ENCODE peak calls at places on chromosomes 6 and 20, in nine cellular contexts. One of them, this sample, is unnamed.

GRCh38 chr6:79947191-79948173 is at the start of gene ELOVL4:
- DNase-seq in Karpas-422: no peak
- DNase-seq in cardiac muscle cell: peak
- DNase-seq in brain microvascular endothelial cell: peak
- DNase-seq in lower leg skin: peak
- DNase-seq in GM12865: peak
- DNase-seq in SK-N-SH: peak
- DNase-seq in GM12864: no peak
- DNase-seq in GM23248: peak
- DNase-seq in this sample: peak

GRCh38 chr20:60845146-60845545 is 406.9 kb upstream of the CDH4 start:
- DNase-seq in Karpas-422: no peak
- DNase-seq in cardiac muscle cell: no peak
- DNase-seq in brain microvascular endothelial cell: no peak
- DNase-seq in lower leg skin: no peak
- DNase-seq in GM12865: no peak
- DNase-seq in SK-N-SH: no peak
- DNase-seq in GM12864: no peak
- DNase-seq in GM23248: no peak
- DNase-seq in this sample: no peak

GRCh38 chr6:13172294-13172693 is 156.0 kb downstream of the TBC1D7 start:
- DNase-seq in Karpas-422: no peak
- DNase-seq in cardiac muscle cell: no peak
- DNase-seq in brain microvascular endothelial cell: no peak
- DNase-seq in lower leg skin: no peak
- DNase-seq in GM12865: no peak
- DNase-seq in SK-N-SH: no peak
- DNase-seq in GM12864: no peak
- DNase-seq in GM23248: no peak
- DNase-seq in this sample: no peak

GRCh38 chr6:99514089-99514488 is 1.1 kb downstream of the USP45 start:
- DNase-seq in Karpas-422: peak
- DNase-seq in cardiac muscle cell: peak
- DNase-seq in brain microvascular endothelial cell: peak
- DNase-seq in lower leg skin: no peak
- DNase-seq in GM12865: no peak
- DNase-seq in SK-N-SH: peak
- DNase-seq in GM12864: no peak
- DNase-seq in GM23248: peak
- DNase-seq in this sample: peak

GRCh38 chr6:157434349-157435016 is 53.5 kb downstream of the ZDHHC14 start:
- DNase-seq in Karpas-422: no peak
- DNase-seq in cardiac muscle cell: no peak
- DNase-seq in brain microvascular endothelial cell: no peak
- DNase-seq in lower leg skin: no peak
- DNase-seq in GM12865: no peak
- DNase-seq in SK-N-SH: no peak
- DNase-seq in GM12864: no peak
- DNase-seq in GM23248: no peak
- DNase-seq in this sample: no peak

GRCh38 chr6:72626126-72626525 is 4.3 kb downstream of the KCNQ5 start:
- DNase-seq in Karpas-422: peak
- DNase-seq in cardiac muscle cell: no peak
- DNase-seq in brain microvascular endothelial cell: no peak
- DNase-seq in lower leg skin: no peak
- DNase-seq in GM12865: peak
- DNase-seq in SK-N-SH: no peak
- DNase-seq in GM12864: no peak
- DNase-seq in GM23248: no peak
- DNase-seq in this sample: no peak

GRCh38 chr6:41726876-41727275 is 8.5 kb downstream of the TFEB start:
- DNase-seq in Karpas-422: no peak
- DNase-seq in cardiac muscle cell: no peak
- DNase-seq in brain microvascular endothelial cell: no peak
- DNase-seq in lower leg skin: no peak
- DNase-seq in GM12865: no peak
- DNase-seq in SK-N-SH: no peak
- DNase-seq in GM12864: no peak
- DNase-seq in GM23248: no peak
- DNase-seq in this sample: no peak

GRCh38 chr20:36402708-36403107 is 96.6 kb downstream of the DLGAP4 start:
- DNase-seq in Karpas-422: no peak
- DNase-seq in cardiac muscle cell: no peak
- DNase-seq in brain microvascular endothelial cell: no peak
- DNase-seq in lower leg skin: no peak
- DNase-seq in GM12865: no peak
- DNase-seq in SK-N-SH: no peak
- DNase-seq in GM12864: no peak
- DNase-seq in GM23248: no peak
- DNase-seq in this sample: no peak

GRCh38 chr6:27867051-27867940 is 44.9 kb downstream of the OR2B2 start:
- DNase-seq in Karpas-422: peak
- DNase-seq in cardiac muscle cell: peak
- DNase-seq in brain microvascular endothelial cell: peak
- DNase-seq in lower leg skin: peak
- DNase-seq in GM12865: peak
- DNase-seq in SK-N-SH: peak
- DNase-seq in GM12864: peak
- DNase-seq in GM23248: peak
- DNase-seq in this sample: peak

GRCh38 chr6:147390909-147391536 is 117.5 kb upstream of the SAMD5 start:
- DNase-seq in Karpas-422: no peak
- DNase-seq in cardiac muscle cell: peak
- DNase-seq in brain microvascular endothelial cell: peak
- DNase-seq in lower leg skin: no peak
- DNase-seq in GM12865: peak
- DNase-seq in SK-N-SH: no peak
- DNase-seq in GM12864: no peak
- DNase-seq in GM23248: peak
- DNase-seq in this sample: peak

GRCh38 chr6:71533939-71534379 is 245.3 kb downstream of the OGFRL1 start:
- DNase-seq in Karpas-422: no peak
- DNase-seq in cardiac muscle cell: peak
- DNase-seq in brain microvascular endothelial cell: no peak
- DNase-seq in lower leg skin: no peak
- DNase-seq in GM12865: peak
- DNase-seq in SK-N-SH: peak
- DNase-seq in GM12864: no peak
- DNase-seq in GM23248: peak
- DNase-seq in this sample: peak

GRCh38 chr20:63061701-63062100 is 54.9 kb upstream of the BHLHE23 start:
- DNase-seq in Karpas-422: no peak
- DNase-seq in cardiac muscle cell: no peak
- DNase-seq in brain microvascular endothelial cell: no peak
- DNase-seq in lower leg skin: no peak
- DNase-seq in GM12865: no peak
- DNase-seq in SK-N-SH: no peak
- DNase-seq in GM12864: no peak
- DNase-seq in GM23248: no peak
- DNase-seq in this sample: no peak

GRCh38 chr6:154479388-154480143 is 30.9 kb downstream of the CNKSR3 start:
- DNase-seq in Karpas-422: no peak
- DNase-seq in cardiac muscle cell: peak
- DNase-seq in brain microvascular endothelial cell: peak
- DNase-seq in lower leg skin: no peak
- DNase-seq in GM12865: no peak
- DNase-seq in SK-N-SH: no peak
- DNase-seq in GM12864: no peak
- DNase-seq in GM23248: peak
- DNase-seq in this sample: no peak

GRCh38 chr6:67825201-67825895 is 809.7 kb upstream of the ADGRB3 start:
- DNase-seq in Karpas-422: no peak
- DNase-seq in cardiac muscle cell: no peak
- DNase-seq in brain microvascular endothelial cell: no peak
- DNase-seq in lower leg skin: no peak
- DNase-seq in GM12865: no peak
- DNase-seq in SK-N-SH: no peak
- DNase-seq in GM12864: no peak
- DNase-seq in GM23248: no peak
- DNase-seq in this sample: no peak

GRCh38 chr6:167696261-167696660 is 130.4 kb upstream of the AFDN start:
- DNase-seq in Karpas-422: no peak
- DNase-seq in cardiac muscle cell: no peak
- DNase-seq in brain microvascular endothelial cell: no peak
- DNase-seq in lower leg skin: no peak
- DNase-seq in GM12865: no peak
- DNase-seq in SK-N-SH: no peak
- DNase-seq in GM12864: no peak
- DNase-seq in GM23248: no peak
- DNase-seq in this sample: no peak

GRCh38 chr6:167699141-167700036 is 127.3 kb upstream of the AFDN start:
- DNase-seq in Karpas-422: peak
- DNase-seq in cardiac muscle cell: peak
- DNase-seq in brain microvascular endothelial cell: peak
- DNase-seq in lower leg skin: peak
- DNase-seq in GM12865: peak
- DNase-seq in SK-N-SH: no peak
- DNase-seq in GM12864: peak
- DNase-seq in GM23248: peak
- DNase-seq in this sample: peak

GRCh38 chr6:167697316-167697715 is 129.4 kb upstream of the AFDN start:
- DNase-seq in Karpas-422: no peak
- DNase-seq in cardiac muscle cell: peak
- DNase-seq in brain microvascular endothelial cell: no peak
- DNase-seq in lower leg skin: no peak
- DNase-seq in GM12865: no peak
- DNase-seq in SK-N-SH: peak
- DNase-seq in GM12864: no peak
- DNase-seq in GM23248: peak
- DNase-seq in this sample: no peak

GRCh38 chr6:167700199-167700598 is 126.5 kb upstream of the AFDN start:
- DNase-seq in Karpas-422: no peak
- DNase-seq in cardiac muscle cell: no peak
- DNase-seq in brain microvascular endothelial cell: peak
- DNase-seq in lower leg skin: no peak
- DNase-seq in GM12865: no peak
- DNase-seq in SK-N-SH: no peak
- DNase-seq in GM12864: no peak
- DNase-seq in GM23248: no peak
- DNase-seq in this sample: no peak

GRCh38 chr6:167698540-167698939 is 128.2 kb upstream of the AFDN start:
- DNase-seq in Karpas-422: no peak
- DNase-seq in cardiac muscle cell: no peak
- DNase-seq in brain microvascular endothelial cell: no peak
- DNase-seq in lower leg skin: no peak
- DNase-seq in GM12865: no peak
- DNase-seq in SK-N-SH: no peak
- DNase-seq in GM12864: no peak
- DNase-seq in GM23248: no peak
- DNase-seq in this sample: peak
- H3K4me3 ChIP-seq in Karpas-422: no peak
- H3K4me3 ChIP-seq in cardiac muscle cell: no peak
- H3K4me3 ChIP-seq in brain microvascular endothelial cell: no peak
- H3K4me3 ChIP-seq in lower leg skin: no peak
- H3K4me3 ChIP-seq in GM12865: no peak
- H3K4me3 ChIP-seq in SK-N-SH: no peak
- H3K4me3 ChIP-seq in GM12864: no peak
- H3K4me3 ChIP-seq in GM23248: no peak
- H3K4me3 ChIP-seq in this sample: no peak

DNA sequence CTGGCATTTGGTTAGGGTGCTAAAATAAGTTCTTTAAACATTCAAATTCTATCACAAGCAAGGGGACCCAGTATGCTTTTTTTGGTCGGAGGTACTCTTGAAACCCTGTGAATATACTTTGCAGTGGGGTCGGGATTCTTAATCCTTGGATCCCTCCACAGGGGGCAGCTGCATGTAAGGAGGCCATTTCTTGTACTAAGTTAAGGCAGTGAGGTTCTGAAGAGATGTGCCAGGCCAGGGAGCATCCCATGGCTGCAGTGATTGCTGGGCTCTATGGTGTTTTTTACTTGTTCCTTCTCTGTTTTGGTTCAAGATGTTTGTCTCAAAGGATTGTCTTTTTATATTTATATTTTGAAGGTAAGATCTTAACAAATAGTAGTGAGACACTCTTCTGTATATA is 50.4 kb downstream of the TOP1 start:
- DNase-seq in Karpas-422: no peak
- DNase-seq in cardiac muscle cell: no peak
- DNase-seq in brain microvascular endothelial cell: no peak
- DNase-seq in lower leg skin: no peak
- DNase-seq in GM12865: no peak
- DNase-seq in SK-N-SH: no peak
- DNase-seq in GM12864: no peak
- DNase-seq in GM23248: no peak
- DNase-seq in this sample: peak
- H3K4me3 ChIP-seq in Karpas-422: no peak
- H3K4me3 ChIP-seq in cardiac muscle cell: no peak
- H3K4me3 ChIP-seq in brain microvascular endothelial cell: no peak
- H3K4me3 ChIP-seq in lower leg skin: no peak
- H3K4me3 ChIP-seq in GM12865: no peak
- H3K4me3 ChIP-seq in SK-N-SH: no peak
- H3K4me3 ChIP-seq in GM12864: no peak
- H3K4me3 ChIP-seq in GM23248: no peak
- H3K4me3 ChIP-seq in this sample: no peak

GRCh38 chr6:11196511-11197174 is 35.8 kb downstream of the NEDD9 start:
- DNase-seq in Karpas-422: no peak
- DNase-seq in cardiac muscle cell: peak
- DNase-seq in brain microvascular endothelial cell: peak
- DNase-seq in lower leg skin: no peak
- DNase-seq in GM12865: no peak
- DNase-seq in SK-N-SH: no peak
- DNase-seq in GM12864: no peak
- DNase-seq in GM23248: no peak
- DNase-seq in this sample: no peak

GRCh38 chr6:11193434-11193833 is 39.0 kb downstream of the NEDD9 start:
- DNase-seq in Karpas-422: no peak
- DNase-seq in cardiac muscle cell: no peak
- DNase-seq in brain microvascular endothelial cell: no peak
- DNase-seq in lower leg skin: no peak
- DNase-seq in GM12865: no peak
- DNase-seq in SK-N-SH: no peak
- DNase-seq in GM12864: no peak
- DNase-seq in GM23248: no peak
- DNase-seq in this sample: no peak

GRCh38 chr6:11197175-11197535 is 35.3 kb downstream of the NEDD9 start:
- DNase-seq in Karpas-422: no peak
- DNase-seq in cardiac muscle cell: peak
- DNase-seq in brain microvascular endothelial cell: peak
- DNase-seq in lower leg skin: no peak
- DNase-seq in GM12865: no peak
- DNase-seq in SK-N-SH: no peak
- DNase-seq in GM12864: no peak
- DNase-seq in GM23248: peak
- DNase-seq in this sample: no peak

GRCh38 chr6:11192167-11192566 is 40.3 kb downstream of the NEDD9 start:
- DNase-seq in Karpas-422: no peak
- DNase-seq in cardiac muscle cell: no peak
- DNase-seq in brain microvascular endothelial cell: no peak
- DNase-seq in lower leg skin: no peak
- DNase-seq in GM12865: no peak
- DNase-seq in SK-N-SH: no peak
- DNase-seq in GM12864: no peak
- DNase-seq in GM23248: no peak
- DNase-seq in this sample: no peak

GRCh38 chr6:11194399-11195274 is 37.8 kb downstream of the NEDD9 start:
- DNase-seq in Karpas-422: no peak
- DNase-seq in cardiac muscle cell: peak
- DNase-seq in brain microvascular endothelial cell: peak
- DNase-seq in lower leg skin: no peak
- DNase-seq in GM12865: no peak
- DNase-seq in SK-N-SH: no peak
- DNase-seq in GM12864: no peak
- DNase-seq in GM23248: no peak
- DNase-seq in this sample: no peak
- H3K4me3 ChIP-seq in Karpas-422: no peak
- H3K4me3 ChIP-seq in cardiac muscle cell: no peak
- H3K4me3 ChIP-seq in brain microvascular endothelial cell: peak
- H3K4me3 ChIP-seq in lower leg skin: no peak
- H3K4me3 ChIP-seq in GM12865: no peak
- H3K4me3 ChIP-seq in SK-N-SH: no peak
- H3K4me3 ChIP-seq in GM12864: no peak
- H3K4me3 ChIP-seq in GM23248: no peak
- H3K4me3 ChIP-seq in this sample: no peak

GRCh38 chr20:49647509-49647908 is 66.2 kb downstream of the B4GALT5 start:
- DNase-seq in Karpas-422: no peak
- DNase-seq in cardiac muscle cell: no peak
- DNase-seq in brain microvascular endothelial cell: no peak
- DNase-seq in lower leg skin: no peak
- DNase-seq in GM12865: no peak
- DNase-seq in SK-N-SH: no peak
- DNase-seq in GM12864: no peak
- DNase-seq in GM23248: peak
- DNase-seq in this sample: no peak
- H3K4me3 ChIP-seq in Karpas-422: no peak
- H3K4me3 ChIP-seq in cardiac muscle cell: no peak
- H3K4me3 ChIP-seq in brain microvascular endothelial cell: no peak
- H3K4me3 ChIP-seq in lower leg skin: no peak
- H3K4me3 ChIP-seq in GM12865: no peak
- H3K4me3 ChIP-seq in SK-N-SH: no peak
- H3K4me3 ChIP-seq in GM12864: no peak
- H3K4me3 ChIP-seq in GM23248: no peak
- H3K4me3 ChIP-seq in this sample: no peak

This sample was measured in H7.